ENCODE peak calls at places on chromosomes 6 and 20, in ten cellular contexts. O is foreskin fibroblast; J is HT1080; B is skeletal muscle cell; L is activated gamma-delta T cell treated with anti-CD3 and anti-CD28 coated beads, Interleukin-2, amount 50 U/mL, for 16 hours; H is occipital lobe; I is mucosa of descending colon; K is stimulated activated CD4-positive, alpha-beta T cell treated with anti-CD3 and anti-CD28 coated beads, Interleukin-1b, Interleukin-23, amount 100 ng/mL, for 24 hours; D is thoracic aorta; Q is sigmoid colon. Z is an unnamed sample.

GRCh38 chr6:7958464-7958863 is 47.9 kb upstream of the TXNDC5 start:
- DNase-seq in D (no peak), B (no peak), L (no peak), I (no peak), K (no peak), H (no peak), O (no peak), Q (no peak), J (no peak), Z (no peak)

GRCh38 chr6:159092631-159093030 is 47.8 kb upstream of the TAGAP start:
- DNase-seq in J (no peak), I (no peak), Q (no peak), H (no peak), D (no peak), K (no peak), B (no peak), L (no peak), O (no peak), Z (no peak)

GRCh38 chr20:10897341-10897740 is 223.5 kb upstream of the JAG1 start:
- DNase-seq in I (no peak), D (no peak), H (no peak), L (no peak), J (no peak), K (no peak), Q (no peak), B (no peak), O (no peak), Z (no peak)

GRCh38 chr6:107730106-107730505 is 94.0 kb downstream of the SCML4 start:
- DNase-seq in J (no peak), D (no peak), B (no peak), Q (no peak), K (no peak), O (no peak), I (no peak), L (no peak), H (no peak), Z (no peak)

GRCh38 chr6:122428781-122429180 is 29.3 kb downstream of the HSF2 start:
- DNase-seq in Q (no peak), J (no peak), K (no peak), B (no peak), L (no peak), H (no peak), I (no peak), O (peak; percentile 15), D (no peak), Z (no peak)

GRCh38 chr6:164095056-164095455 is 680.5 kb downstream of the QKI start:
- DNase-seq in Q (no peak), J (no peak), K (no peak), O (peak; percentile 32), I (no peak), B (no peak), D (no peak), H (no peak), L (no peak), Z (no peak)

GRCh38 chr6:127462391-127462790 is 3.2 kb upstream of the KIAA0408 start:
- DNase-seq in O (peak; percentile 24), L (no peak), J (peak; percentile 13), Q (no peak), B (no peak), K (no peak), H (no peak), I (no peak), D (no peak), Z (no peak)

GRCh38 chr6:158926429-158926828 is 73.6 kb downstream of the RSPH3 start:
- DNase-seq in D (no peak), I (no peak), K (no peak), H (no peak), J (peak; percentile 88), O (no peak), Q (no peak), L (no peak), B (no peak), Z (no peak)

GRCh38 chr6:84033523-84034451 is at the start of gene MRAP2:
- DNase-seq in K (no peak), L (no peak), I (peak; percentile 59), J (no peak), O (peak; percentile 52), H (peak; percentile 32), Q (no peak), B (no peak), D (no peak), Z (peak; percentile 43)

GRCh38 chr6:20953019-20953418 is 418.8 kb downstream of the CDKAL1 start:
- DNase-seq in J (no peak), L (no peak), O (no peak), I (no peak), Q (no peak), B (no peak), K (no peak), H (no peak), D (no peak), Z (no peak)

GRCh38 chr6:44439270-44440045 is 52.0 kb downstream of the CDC5L start:
- DNase-seq in Q (no peak), J (peak; percentile 55), K (no peak), H (no peak), I (no peak), L (no peak), D (no peak), B (peak; percentile 78), O (peak; percentile 76), Z (no peak)

GRCh38 chr6:134678436-134678889 is 271.4 kb downstream of the ALDH8A1 start:
- DNase-seq in Q (no peak), D (no peak), L (no peak), O (peak; percentile 40), H (peak; percentile 40), K (no peak), I (peak; percentile 94), J (peak; percentile 53), B (peak; percentile 92), Z (no peak)

GRCh38 chr6:45816674-45817297 is 198.9 kb downstream of the CLIC5 start:
- DNase-seq in I (no peak), Q (no peak), L (no peak), J (no peak), D (no peak), H (no peak), K (no peak), O (peak; percentile 24), B (no peak), Z (no peak)

GRCh38 chr20:25676164-25676809 is 20.4 kb downstream of the ZNF337 start:
- DNase-seq in H (no peak), I (no peak), J (peak; percentile 27), B (peak; percentile 53), O (peak; percentile 81), K (no peak), D (no peak), L (no peak), Q (no peak), Z (no peak)

GRCh38 chr20:36402708-36403107 is 96.6 kb downstream of the DLGAP4 start:
- DNase-seq in B (no peak), I (no peak), H (no peak), Q (no peak), L (no peak), J (no peak), D (no peak), K (no peak), O (no peak), Z (no peak)

Z was measured in frontal cortex.